ENCODE peak calls at places on chromosomes 7 and 10, in nine cellular contexts. U is breast epithelium, K is cardiac muscle cell, Z is dorsolateral prefrontal cortex, H is thyroid gland, N is cardiac fibroblast, R is choroid plexus epithelial cell, Q is stomach, S is uterus. I is an unnamed sample.

GRCh38 chr7:54811925-54812264 is 52.9 kb upstream of the SEC61G start:
- DNase-seq in U (no peak), K (no peak), Z (no peak), H (no peak), N (peak), R (peak), Q (no peak), S (no peak), I (no peak)

GRCh38 chr7:126845331-126845730 is 407.4 kb downstream of the GRM8 start:
- DNase-seq in U (no peak), K (no peak), Z (no peak), H (no peak), N (no peak), R (peak), Q (no peak), S (no peak), I (no peak)

GRCh38 chr7:77544523-77544922 is 7.4 kb downstream of the PTPN12 start:
- DNase-seq in U (no peak), K (no peak), Z (no peak), H (no peak), N (no peak), R (no peak), Q (no peak), S (no peak), I (no peak)

GRCh38 chr10:45437587-45438456 is 63.8 kb downstream of the ALOX5 start:
- DNase-seq in U (peak), K (no peak), Z (no peak), H (no peak), N (no peak), R (no peak), Q (no peak), S (no peak), I (no peak)

GRCh38 chr7:155729847-155730246 is 82.4 kb downstream of the SHH start:
- DNase-seq in U (peak), K (no peak), Z (no peak), H (no peak), N (peak), R (peak), Q (no peak), S (no peak), I (no peak)

GRCh38 chr7:120280743-120281142 is 7.8 kb downstream of the KCND2 start:
- DNase-seq in U (no peak), K (no peak), Z (no peak), H (no peak), N (peak), R (no peak), Q (no peak), S (no peak), I (no peak)

GRCh38 chr10:88660593-88660884 is 3.7 kb upstream of the LIPF start:
- DNase-seq in U (no peak), K (no peak), Z (no peak), H (no peak), N (no peak), R (no peak), Q (no peak), S (no peak), I (no peak)

GRCh38 chr7:32564542-32564941 is 69.3 kb downstream of the AVL9 start:
- DNase-seq in U (no peak), K (peak), Z (no peak), H (no peak), N (peak), R (peak), Q (no peak), S (no peak), I (no peak)

GRCh38 chr10:5552376-5553321 is 27.9 kb downstream of the CALML3 start:
- DNase-seq in U (no peak), K (no peak), Z (no peak), H (no peak), N (no peak), R (no peak), Q (no peak), S (no peak), I (no peak)

GRCh38 chr7:22660732-22661131 is 66.3 kb upstream of the IL6 start:
- DNase-seq in U (no peak), K (peak), Z (no peak), H (no peak), N (no peak), R (no peak), Q (no peak), S (no peak), I (no peak)

GRCh38 chr10:117163954-117164292 is 25.9 kb upstream of the VAX1 start:
- DNase-seq in U (no peak), K (no peak), Z (no peak), H (no peak), N (no peak), R (no peak), Q (no peak), S (no peak), I (no peak)

GRCh38 chr7:98231489-98232275 is 20.4 kb downstream of the TECPR1 start:
- DNase-seq in U (no peak), K (no peak), Z (no peak), H (no peak), N (no peak), R (no peak), Q (no peak), S (no peak), I (no peak)

GRCh38 chr10:103881420-103882284 is 26.3 kb upstream of the SH3PXD2A start:
- DNase-seq in U (peak), K (peak), Z (no peak), H (no peak), N (no peak), R (no peak), Q (no peak), S (no peak), I (no peak)

GRCh38 chr10:88544140-88544870 is 38.8 kb downstream of the RNLS start:
- DNase-seq in U (no peak), K (no peak), Z (no peak), H (no peak), N (no peak), R (peak), Q (no peak), S (no peak), I (peak)

GRCh38 chr7:2520131-2520807 is 695 bp downstream of the LFNG start:
- DNase-seq in U (no peak), K (peak), Z (no peak), H (no peak), N (no peak), R (no peak), Q (no peak), S (no peak), I (no peak)

GRCh38 chr7:4178416-4178815 is 503.7 kb upstream of the FOXK1 start:
- DNase-seq in U (no peak), K (no peak), Z (no peak), H (no peak), N (no peak), R (no peak), Q (no peak), S (no peak), I (no peak)

GRCh38 chr7:39672176-39672575 is 48.8 kb downstream of the RALA start:
- DNase-seq in U (no peak), K (no peak), Z (no peak), H (no peak), N (peak), R (no peak), Q (no peak), S (no peak), I (no peak)

GRCh38 chr10:90742189-90742588 is 115.7 kb downstream of the HTR7 start:
- DNase-seq in U (no peak), K (no peak), Z (no peak), H (no peak), N (peak), R (peak), Q (no peak), S (no peak), I (no peak)

GRCh38 chr10:11986593-11987216 is 55.9 kb downstream of the UPF2 start:
- DNase-seq in U (peak), K (peak), Z (peak), H (peak), N (peak), R (peak), Q (peak), S (peak), I (peak)

GRCh38 chr7:44196450-44196872 is 4.3 kb upstream of the YKT6 start:
- DNase-seq in U (no peak), K (peak), Z (no peak), H (peak), N (peak), R (peak), Q (no peak), S (no peak), I (peak)

GRCh38 chr10:43816351-43817321 is 168.0 kb upstream of the ZNF32 start:
- DNase-seq in U (no peak), K (peak), Z (no peak), H (no peak), N (peak), R (peak), Q (peak), S (peak), I (peak)

GRCh38 chr10:65500716-65501115 is 1425.1 kb upstream of the LRRTM3 start:
- DNase-seq in U (no peak), K (no peak), Z (no peak), H (no peak), N (no peak), R (no peak), Q (no peak), S (no peak), I (no peak)

GRCh38 chr10:18611168-18611567 is 40.2 kb downstream of the NSUN6 start:
- DNase-seq in U (no peak), K (no peak), Z (no peak), H (no peak), N (no peak), R (no peak), Q (no peak), S (no peak), I (no peak)

GRCh38 chr10:112343056-112343806 is 30.7 kb upstream of the ACSL5 start:
- DNase-seq in U (no peak), K (no peak), Z (no peak), H (no peak), N (no peak), R (no peak), Q (no peak), S (no peak), I (no peak)

GRCh38 chr10:130013938-130014733 is 50.1 kb upstream of the EBF3 start:
- DNase-seq in U (no peak), K (no peak), Z (no peak), H (no peak), N (no peak), R (no peak), Q (no peak), S (no peak), I (no peak)

GRCh38 chr7:129612112-129613015 is 844 bp downstream of the NRF1 start:
- DNase-seq in U (peak), K (peak), Z (peak), H (peak), N (peak), R (peak), Q (peak), S (peak), I (no peak)

GRCh38 chr10:2111936-2112335 is 374.6 kb upstream of the ADARB2 start:
- DNase-seq in U (no peak), K (no peak), Z (no peak), H (no peak), N (peak), R (peak), Q (no peak), S (no peak), I (no peak)

GRCh38 chr7:28455486-28455885 is 43.2 kb downstream of the CREB5 start:
- DNase-seq in U (no peak), K (no peak), Z (no peak), H (no peak), N (no peak), R (no peak), Q (no peak), S (no peak), I (no peak)

GRCh38 chr7:28458732-28459131 is 46.4 kb downstream of the CREB5 start:
- DNase-seq in U (no peak), K (no peak), Z (no peak), H (no peak), N (no peak), R (no peak), Q (no peak), S (no peak), I (no peak)

GRCh38 chr7:28459306-28459705 is 47.0 kb downstream of the CREB5 start:
- DNase-seq in U (no peak), K (no peak), Z (no peak), H (no peak), N (no peak), R (no peak), Q (no peak), S (no peak), I (no peak)

DNA sequence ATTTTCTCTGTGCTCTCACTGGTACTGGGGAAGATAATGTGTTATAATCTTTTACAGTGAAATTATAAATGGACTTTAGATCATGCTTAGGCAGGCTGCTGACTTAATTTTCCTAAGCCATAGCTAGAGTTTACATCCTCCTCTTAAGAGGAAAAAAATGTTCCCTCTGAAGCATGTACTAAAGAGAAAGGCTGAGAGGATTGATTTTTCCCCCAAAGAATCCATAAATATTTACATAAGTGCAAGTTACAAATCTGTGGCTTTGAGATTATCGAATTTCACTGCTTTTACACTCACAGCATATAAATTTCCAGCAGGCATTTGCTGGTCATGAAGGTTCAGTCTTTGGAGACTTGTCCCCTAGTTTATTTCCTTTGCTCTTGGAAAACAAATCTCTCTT is 43.7 kb downstream of the CREB5 start:
- DNase-seq in U (no peak), K (no peak), Z (no peak), H (no peak), N (no peak), R (no peak), Q (no peak), S (no peak), I (no peak)
- TF ChIP-seq CTCF in U (no peak), K (no peak), Z (no peak), H (no peak), N (no peak), R (no peak), Q (no peak), S (no peak), I (no peak)

GRCh38 chr7:33841658-33842057 is 63.7 kb upstream of the BMPER start:
- DNase-seq in U (no peak), K (no peak), Z (no peak), H (no peak), N (peak), R (peak), Q (no peak), S (no peak), I (no peak)

GRCh38 chr7:33832326-33832725 is 73.0 kb upstream of the BMPER start:
- DNase-seq in U (no peak), K (no peak), Z (no peak), H (no peak), N (no peak), R (no peak), Q (no peak), S (no peak), I (no peak)

GRCh38 chr7:33841031-33841430 is 64.3 kb upstream of the BMPER start:
- DNase-seq in U (no peak), K (no peak), Z (no peak), H (no peak), N (no peak), R (no peak), Q (no peak), S (no peak), I (no peak)

GRCh38 chr7:33837356-33837851 is 67.9 kb upstream of the BMPER start:
- DNase-seq in U (no peak), K (no peak), Z (no peak), H (no peak), N (no peak), R (no peak), Q (no peak), S (peak), I (no peak)

GRCh38 chr7:33836797-33837355 is 68.5 kb upstream of the BMPER start:
- DNase-seq in U (no peak), K (no peak), Z (no peak), H (no peak), N (no peak), R (no peak), Q (no peak), S (no peak), I (no peak)
- TF ChIP-seq CTCF in U (no peak), K (peak), Z (no peak), H (no peak), N (no peak), R (peak), Q (no peak), S (no peak), I (peak)

GRCh38 chr7:86598721-86599120 is 45.0 kb upstream of the GRM3 start:
- DNase-seq in U (no peak), K (no peak), Z (no peak), H (no peak), N (no peak), R (no peak), Q (no peak), S (no peak), I (no peak)

GRCh38 chr7:86600506-86601290 is 43.0 kb upstream of the GRM3 start:
- DNase-seq in U (no peak), K (peak), Z (peak), H (no peak), N (no peak), R (no peak), Q (no peak), S (no peak), I (no peak)

GRCh38 chr7:86598311-86598710 is 45.4 kb upstream of the GRM3 start:
- DNase-seq in U (no peak), K (peak), Z (no peak), H (peak), N (no peak), R (no peak), Q (no peak), S (no peak), I (no peak)
- TF ChIP-seq CTCF in U (no peak), K (no peak), Z (no peak), H (no peak), N (no peak), R (no peak), Q (no peak), S (no peak), I (peak)

GRCh38 chr7:31082450-31082849 is 30.3 kb downstream of the ADCYAP1R1 start:
- DNase-seq in U (no peak), K (no peak), Z (no peak), H (peak), N (no peak), R (no peak), Q (no peak), S (peak), I (no peak)
- TF ChIP-seq CTCF in U (no peak), K (no peak), Z (no peak), H (no peak), N (no peak), R (no peak), Q (no peak), S (no peak), I (no peak)